ENCODE peak calls at places on chromosomes 1 and 21, in seven cellular contexts. One of them, this sample, is unnamed.

GRCh38 chr1:162144268-162144667 is 74.8 kb downstream of the NOS1AP start:
- DNase-seq in upper lobe of right lung: no peak
- DNase-seq in neural progenitor cell: no peak
- DNase-seq in NCI-H1092: no peak
- DNase-seq in stimulated activated CD4-positive, alpha-beta T cell treated with anti-CD3 and anti-CD28 coated beads, Interleukin-2, amount 100 ng/mL, for 48 hours: no peak
- DNase-seq in NCI-H2029: no peak
- DNase-seq in stimulated activated CD8-positive, alpha-beta memory T cell treated with anti-CD3 and anti-CD28 coated beads, Interleukin-7, amount 100 ng/mL, for 24 hours: no peak
- DNase-seq in this sample: no peak

GRCh38 chr21:35905973-35906357 is 154.4 kb downstream of the SETD4 start:
- DNase-seq in upper lobe of right lung: no peak
- DNase-seq in neural progenitor cell: no peak
- DNase-seq in NCI-H1092: no peak
- DNase-seq in stimulated activated CD4-positive, alpha-beta T cell treated with anti-CD3 and anti-CD28 coated beads, Interleukin-2, amount 100 ng/mL, for 48 hours: no peak
- DNase-seq in NCI-H2029: no peak
- DNase-seq in stimulated activated CD8-positive, alpha-beta memory T cell treated with anti-CD3 and anti-CD28 coated beads, Interleukin-7, amount 100 ng/mL, for 24 hours: no peak
- DNase-seq in this sample: no peak

GRCh38 chr1:45622267-45622890 is 1.5 kb downstream of the CCDC17 start:
- DNase-seq in upper lobe of right lung: no peak
- DNase-seq in neural progenitor cell: peak
- DNase-seq in NCI-H1092: no peak
- DNase-seq in stimulated activated CD4-positive, alpha-beta T cell treated with anti-CD3 and anti-CD28 coated beads, Interleukin-2, amount 100 ng/mL, for 48 hours: no peak
- DNase-seq in NCI-H2029: no peak
- DNase-seq in stimulated activated CD8-positive, alpha-beta memory T cell treated with anti-CD3 and anti-CD28 coated beads, Interleukin-7, amount 100 ng/mL, for 24 hours: no peak
- DNase-seq in this sample: no peak

GRCh38 chr1:97538113-97538512 is 382.7 kb downstream of the DPYD start:
- DNase-seq in upper lobe of right lung: no peak
- DNase-seq in neural progenitor cell: no peak
- DNase-seq in NCI-H1092: no peak
- DNase-seq in stimulated activated CD4-positive, alpha-beta T cell treated with anti-CD3 and anti-CD28 coated beads, Interleukin-2, amount 100 ng/mL, for 48 hours: no peak
- DNase-seq in NCI-H2029: no peak
- DNase-seq in stimulated activated CD8-positive, alpha-beta memory T cell treated with anti-CD3 and anti-CD28 coated beads, Interleukin-7, amount 100 ng/mL, for 24 hours: no peak
- DNase-seq in this sample: no peak

GRCh38 chr1:102693345-102693744 is 415.0 kb downstream of the COL11A1 start:
- DNase-seq in upper lobe of right lung: no peak
- DNase-seq in neural progenitor cell: no peak
- DNase-seq in NCI-H1092: no peak
- DNase-seq in stimulated activated CD4-positive, alpha-beta T cell treated with anti-CD3 and anti-CD28 coated beads, Interleukin-2, amount 100 ng/mL, for 48 hours: no peak
- DNase-seq in NCI-H2029: no peak
- DNase-seq in stimulated activated CD8-positive, alpha-beta memory T cell treated with anti-CD3 and anti-CD28 coated beads, Interleukin-7, amount 100 ng/mL, for 24 hours: no peak
- DNase-seq in this sample: no peak

GRCh38 chr1:184272178-184272866 is 114.5 kb upstream of the C1orf21 start:
- DNase-seq in upper lobe of right lung: no peak
- DNase-seq in neural progenitor cell: no peak
- DNase-seq in NCI-H1092: no peak
- DNase-seq in stimulated activated CD4-positive, alpha-beta T cell treated with anti-CD3 and anti-CD28 coated beads, Interleukin-2, amount 100 ng/mL, for 48 hours: no peak
- DNase-seq in NCI-H2029: no peak
- DNase-seq in stimulated activated CD8-positive, alpha-beta memory T cell treated with anti-CD3 and anti-CD28 coated beads, Interleukin-7, amount 100 ng/mL, for 24 hours: no peak
- DNase-seq in this sample: no peak

GRCh38 chr1:208423522-208423921 is 179.3 kb upstream of the PLXNA2 start:
- DNase-seq in upper lobe of right lung: no peak
- DNase-seq in neural progenitor cell: no peak
- DNase-seq in NCI-H1092: no peak
- DNase-seq in stimulated activated CD4-positive, alpha-beta T cell treated with anti-CD3 and anti-CD28 coated beads, Interleukin-2, amount 100 ng/mL, for 48 hours: no peak
- DNase-seq in NCI-H2029: no peak
- DNase-seq in stimulated activated CD8-positive, alpha-beta memory T cell treated with anti-CD3 and anti-CD28 coated beads, Interleukin-7, amount 100 ng/mL, for 24 hours: no peak
- DNase-seq in this sample: no peak

GRCh38 chr1:88327391-88328267 is 356.4 kb upstream of the PKN2 start:
- DNase-seq in upper lobe of right lung: no peak
- DNase-seq in neural progenitor cell: no peak
- DNase-seq in NCI-H1092: no peak
- DNase-seq in stimulated activated CD4-positive, alpha-beta T cell treated with anti-CD3 and anti-CD28 coated beads, Interleukin-2, amount 100 ng/mL, for 48 hours: no peak
- DNase-seq in NCI-H2029: no peak
- DNase-seq in stimulated activated CD8-positive, alpha-beta memory T cell treated with anti-CD3 and anti-CD28 coated beads, Interleukin-7, amount 100 ng/mL, for 24 hours: no peak
- DNase-seq in this sample: peak

GRCh38 chr1:35443768-35444518 is 113.3 kb downstream of the KIAA0319L start:
- DNase-seq in upper lobe of right lung: no peak
- DNase-seq in neural progenitor cell: peak
- DNase-seq in NCI-H1092: no peak
- DNase-seq in stimulated activated CD4-positive, alpha-beta T cell treated with anti-CD3 and anti-CD28 coated beads, Interleukin-2, amount 100 ng/mL, for 48 hours: no peak
- DNase-seq in NCI-H2029: no peak
- DNase-seq in stimulated activated CD8-positive, alpha-beta memory T cell treated with anti-CD3 and anti-CD28 coated beads, Interleukin-7, amount 100 ng/mL, for 24 hours: no peak
- DNase-seq in this sample: no peak

GRCh38 chr1:117544509-117545109 is 61.2 kb upstream of the TENT5C start:
- DNase-seq in upper lobe of right lung: no peak
- DNase-seq in neural progenitor cell: peak
- DNase-seq in NCI-H1092: no peak
- DNase-seq in stimulated activated CD4-positive, alpha-beta T cell treated with anti-CD3 and anti-CD28 coated beads, Interleukin-2, amount 100 ng/mL, for 48 hours: no peak
- DNase-seq in NCI-H2029: no peak
- DNase-seq in stimulated activated CD8-positive, alpha-beta memory T cell treated with anti-CD3 and anti-CD28 coated beads, Interleukin-7, amount 100 ng/mL, for 24 hours: no peak
- DNase-seq in this sample: no peak

GRCh38 chr1:119814288-119814687 is 3.0 kb upstream of the REG4 start:
- DNase-seq in upper lobe of right lung: no peak
- DNase-seq in neural progenitor cell: no peak
- DNase-seq in NCI-H1092: no peak
- DNase-seq in stimulated activated CD4-positive, alpha-beta T cell treated with anti-CD3 and anti-CD28 coated beads, Interleukin-2, amount 100 ng/mL, for 48 hours: no peak
- DNase-seq in NCI-H2029: no peak
- DNase-seq in stimulated activated CD8-positive, alpha-beta memory T cell treated with anti-CD3 and anti-CD28 coated beads, Interleukin-7, amount 100 ng/mL, for 24 hours: no peak
- DNase-seq in this sample: no peak

GRCh38 chr1:118995312-118996016 is 7.3 kb upstream of the TBX15 start:
- DNase-seq in upper lobe of right lung: no peak
- DNase-seq in neural progenitor cell: no peak
- DNase-seq in NCI-H1092: no peak
- DNase-seq in stimulated activated CD4-positive, alpha-beta T cell treated with anti-CD3 and anti-CD28 coated beads, Interleukin-2, amount 100 ng/mL, for 48 hours: no peak
- DNase-seq in NCI-H2029: no peak
- DNase-seq in stimulated activated CD8-positive, alpha-beta memory T cell treated with anti-CD3 and anti-CD28 coated beads, Interleukin-7, amount 100 ng/mL, for 24 hours: no peak
- DNase-seq in this sample: no peak

GRCh38 chr1:36136535-36136934 is 11.5 kb upstream of the COL8A2 start:
- DNase-seq in upper lobe of right lung: no peak
- DNase-seq in neural progenitor cell: no peak
- DNase-seq in NCI-H1092: no peak
- DNase-seq in stimulated activated CD4-positive, alpha-beta T cell treated with anti-CD3 and anti-CD28 coated beads, Interleukin-2, amount 100 ng/mL, for 48 hours: no peak
- DNase-seq in NCI-H2029: no peak
- DNase-seq in stimulated activated CD8-positive, alpha-beta memory T cell treated with anti-CD3 and anti-CD28 coated beads, Interleukin-7, amount 100 ng/mL, for 24 hours: no peak
- DNase-seq in this sample: no peak

GRCh38 chr1:214380986-214381695 is 100.2 kb downstream of the SMYD2 start:
- DNase-seq in upper lobe of right lung: no peak
- DNase-seq in neural progenitor cell: no peak
- DNase-seq in NCI-H1092: no peak
- DNase-seq in stimulated activated CD4-positive, alpha-beta T cell treated with anti-CD3 and anti-CD28 coated beads, Interleukin-2, amount 100 ng/mL, for 48 hours: no peak
- DNase-seq in NCI-H2029: no peak
- DNase-seq in stimulated activated CD8-positive, alpha-beta memory T cell treated with anti-CD3 and anti-CD28 coated beads, Interleukin-7, amount 100 ng/mL, for 24 hours: no peak
- DNase-seq in this sample: no peak

GRCh38 chr1:36910281-36910725 is 124.0 kb downstream of the GRIK3 start:
- DNase-seq in upper lobe of right lung: no peak
- DNase-seq in neural progenitor cell: peak
- DNase-seq in NCI-H1092: no peak
- DNase-seq in stimulated activated CD4-positive, alpha-beta T cell treated with anti-CD3 and anti-CD28 coated beads, Interleukin-2, amount 100 ng/mL, for 48 hours: no peak
- DNase-seq in NCI-H2029: no peak
- DNase-seq in stimulated activated CD8-positive, alpha-beta memory T cell treated with anti-CD3 and anti-CD28 coated beads, Interleukin-7, amount 100 ng/mL, for 24 hours: no peak
- DNase-seq in this sample: no peak